ENCODE peak calls at places on chromosome 1, in five cellular contexts. One of them, this sample, is unnamed.

GRCh38 chr1:162973381-162973795 is 95.8 kb upstream of the RGS4 start:
- DNase-seq in HepG2: no peak
- DNase-seq in HCT116: no peak
- DNase-seq in H1: no peak
- DNase-seq in GM12878: no peak
- DNase-seq in this sample: no peak

GRCh38 chr1:16071614-16072013 is 1.8 kb downstream of the FAM131C start:
- DNase-seq in H1: no peak
- DNase-seq in HCT116: no peak
- DNase-seq in GM12878: no peak
- DNase-seq in HepG2: no peak
- DNase-seq in this sample: no peak

GRCh38 chr1:57831624-57832023 is 407.8 kb upstream of the DAB1 start:
- DNase-seq in GM12878: no peak
- DNase-seq in HepG2: peak
- DNase-seq in HCT116: no peak
- DNase-seq in H1: no peak
- DNase-seq in this sample: no peak

GRCh38 chr1:245822997-245823396 is 668.2 kb downstream of the KIF26B start:
- DNase-seq in HCT116: no peak
- DNase-seq in HepG2: peak
- DNase-seq in H1: no peak
- DNase-seq in GM12878: no peak
- DNase-seq in this sample: no peak

GRCh38 chr1:211701733-211702132 is 26.3 kb upstream of the NEK2 start:
- DNase-seq in HepG2: no peak
- DNase-seq in H1: no peak
- DNase-seq in GM12878: no peak
- DNase-seq in HCT116: no peak
- DNase-seq in this sample: no peak

GRCh38 chr1:153881764-153882163 is 41.0 kb downstream of the GATAD2B start:
- DNase-seq in GM12878: no peak
- DNase-seq in HepG2: no peak
- DNase-seq in HCT116: no peak
- DNase-seq in H1: no peak
- DNase-seq in this sample: no peak

GRCh38 chr1:196690582-196690981 is 38.7 kb downstream of the CFH start:
- DNase-seq in H1: no peak
- DNase-seq in GM12878: no peak
- DNase-seq in HepG2: no peak
- DNase-seq in HCT116: no peak
- DNase-seq in this sample: no peak

GRCh38 chr1:9289090-9289534 is 3.6 kb upstream of the SPSB1 start:
- DNase-seq in H1: no peak
- DNase-seq in HCT116: peak
- DNase-seq in GM12878: peak
- DNase-seq in HepG2: peak
- DNase-seq in this sample: peak

GRCh38 chr1:33222381-33222780 is 33.9 kb upstream of the ZNF362 start:
- DNase-seq in HepG2: no peak
- DNase-seq in H1: no peak
- DNase-seq in GM12878: no peak
- DNase-seq in HCT116: no peak
- DNase-seq in this sample: no peak

GRCh38 chr1:51316764-51317120 is 13.6 kb downstream of the TTC39A start:
- DNase-seq in H1: no peak
- DNase-seq in GM12878: no peak
- DNase-seq in HCT116: no peak
- DNase-seq in HepG2: no peak
- DNase-seq in this sample: no peak

GRCh38 chr1:60589916-60590315 is 492.4 kb upstream of the NFIA start:
- DNase-seq in GM12878: no peak
- DNase-seq in HCT116: no peak
- DNase-seq in H1: no peak
- DNase-seq in HepG2: no peak
- DNase-seq in this sample: no peak

GRCh38 chr1:97204468-97204867 is 482.9 kb downstream of the PTBP2 start:
- DNase-seq in GM12878: no peak
- DNase-seq in HCT116: no peak
- DNase-seq in HepG2: no peak
- DNase-seq in H1: no peak
- DNase-seq in this sample: no peak
- TF ChIP-seq SRF in GM12878: no peak
- TF ChIP-seq SRF in HCT116: no peak
- TF ChIP-seq SRF in HepG2: no peak
- TF ChIP-seq SRF in H1: no peak
- TF ChIP-seq SRF in this sample: no peak

GRCh38 chr1:206714331-206715058 is 29.8 kb downstream of the MAPKAPK2 start:
- DNase-seq in GM12878: no peak
- DNase-seq in HepG2: no peak
- DNase-seq in H1: no peak
- DNase-seq in HCT116: no peak
- DNase-seq in this sample: no peak
- TF ChIP-seq RAD21 in GM12878: no peak
- TF ChIP-seq RAD21 in HepG2: no peak
- TF ChIP-seq RAD21 in H1: no peak
- TF ChIP-seq RAD21 in HCT116: no peak
- TF ChIP-seq RAD21 in this sample: no peak

GRCh38 chr1:11062965-11063401 is 3.2 kb upstream of the SRM start:
- DNase-seq in H1: no peak
- DNase-seq in HepG2: no peak
- DNase-seq in GM12878: peak
- DNase-seq in HCT116: no peak
- DNase-seq in this sample: no peak
- TF ChIP-seq SRF in H1: no peak
- TF ChIP-seq SRF in HepG2: no peak
- TF ChIP-seq SRF in GM12878: no peak
- TF ChIP-seq SRF in HCT116: no peak
- TF ChIP-seq SRF in this sample: no peak

DNA sequence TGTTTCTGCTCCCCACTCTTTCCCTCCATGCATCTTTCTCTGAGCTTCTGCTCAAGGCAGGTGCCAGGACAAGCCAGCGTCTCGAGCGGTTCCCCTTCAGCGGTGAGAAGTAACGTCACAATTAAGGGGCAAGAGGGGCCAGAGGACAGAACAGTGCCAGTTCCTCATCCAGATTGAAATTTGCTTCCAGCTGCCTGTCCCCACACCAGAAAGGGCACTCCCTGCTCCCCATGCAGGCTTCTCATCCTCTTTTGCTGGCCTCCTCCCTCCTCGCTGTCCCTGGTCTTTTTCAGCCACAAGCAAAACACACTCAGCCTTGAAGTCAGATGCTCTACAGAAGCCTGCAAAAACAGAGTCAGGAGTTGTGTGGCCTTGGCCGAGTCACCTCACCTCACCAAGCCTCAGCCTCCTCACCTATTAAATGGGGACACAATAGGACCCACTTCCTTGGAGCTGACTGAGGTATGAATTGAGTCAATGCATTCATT is 35.0 kb upstream of the ECE1 start:
- DNase-seq in HepG2: no peak
- DNase-seq in GM12878: no peak
- DNase-seq in HCT116: no peak
- DNase-seq in H1: no peak
- DNase-seq in this sample: no peak
- TF ChIP-seq RAD21 in HepG2: no peak
- TF ChIP-seq RAD21 in GM12878: no peak
- TF ChIP-seq RAD21 in HCT116: no peak
- TF ChIP-seq RAD21 in H1: no peak
- TF ChIP-seq RAD21 in this sample: no peak

This sample was measured in K562.